ENCODE peak calls at places on chromosomes 7 and 10, in five cellular contexts. W is psoas muscle, Y is PC-9, T is AG04450, F is suprapubic skin. D is an unnamed sample.

GRCh38 chr10:13390604-13391522 is 42.8 kb upstream of the SEPHS1 start:
- DNase-seq in W (no peak), Y (no peak), T (no peak), F (no peak), D (no peak)

GRCh38 chr10:47137311-47137851 is 162.6 kb upstream of the GDF10 start:
- DNase-seq in W (no peak), Y (peak), T (peak), F (no peak), D (no peak)

GRCh38 chr10:112182808-112183328 is 697 bp downstream of the GPAM start:
- DNase-seq in W (no peak), Y (no peak), T (no peak), F (no peak), D (no peak)

GRCh38 chr7:132379292-132379691 is 197.0 kb downstream of the PLXNA4 start:
- DNase-seq in W (no peak), Y (no peak), T (no peak), F (no peak), D (no peak)

GRCh38 chr7:1403844-1404404 is 55.3 kb downstream of the MICALL2 start:
- DNase-seq in W (no peak), Y (no peak), T (no peak), F (no peak), D (no peak)

GRCh38 chr10:104767745-104768144 is 126.7 kb downstream of the SORCS3 start:
- DNase-seq in W (no peak), Y (no peak), T (no peak), F (no peak), D (no peak)

GRCh38 chr10:132452216-132452650 is 55.2 kb downstream of the PWWP2B start:
- DNase-seq in W (peak), Y (no peak), T (no peak), F (no peak), D (no peak)

GRCh38 chr10:57221674-57222073 is 860.6 kb upstream of the ZWINT start:
- DNase-seq in W (no peak), Y (no peak), T (no peak), F (no peak), D (no peak)

GRCh38 chr7:2452074-2452507 is 24.1 kb downstream of the GRIFIN start:
- DNase-seq in W (no peak), Y (no peak), T (no peak), F (no peak), D (no peak)

GRCh38 chr7:30321992-30322637 is 37.7 kb downstream of the ZNRF2 start:
- DNase-seq in W (no peak), Y (no peak), T (no peak), F (no peak), D (no peak)

GRCh38 chr10:113449151-113449695 is 103.6 kb upstream of the HABP2 start:
- DNase-seq in W (no peak), Y (no peak), T (no peak), F (no peak), D (peak)

GRCh38 chr10:6722616-6723004 is 142.5 kb upstream of the PRKCQ start:
- DNase-seq in W (no peak), Y (peak), T (no peak), F (no peak), D (no peak)

GRCh38 chr10:71770789-71771188 is 2.5 kb downstream of the VSIR start:
- DNase-seq in W (no peak), Y (peak), T (no peak), F (no peak), D (no peak)

GRCh38 chr7:100430450-100431285 is 1.0 kb downstream of the MEPCE start:
- DNase-seq in W (no peak), Y (no peak), T (no peak), F (no peak), D (no peak)

GRCh38 chr10:3935141-3935540 is 150.1 kb upstream of the KLF6 start:
- DNase-seq in W (peak), Y (no peak), T (peak), F (no peak), D (peak)
- TF ChIP-seq CTCF in W (no peak), Y (no peak), T (no peak), F (no peak), D (no peak)

GRCh38 chr10:129864601-129865126 is 99.4 kb downstream of the EBF3 start:
- DNase-seq in W (no peak), Y (no peak), T (no peak), F (no peak), D (no peak)

GRCh38 chr10:129864082-129864481 is 100.0 kb downstream of the EBF3 start:
- DNase-seq in W (no peak), Y (no peak), T (no peak), F (no peak), D (no peak)

GRCh38 chr10:129865413-129865812 is 98.7 kb downstream of the EBF3 start:
- DNase-seq in W (no peak), Y (no peak), T (no peak), F (no peak), D (no peak)

GRCh38 chr10:129861776-129862530 is 102.1 kb downstream of the EBF3 start:
- DNase-seq in W (no peak), Y (no peak), T (no peak), F (no peak), D (no peak)

GRCh38 chr10:129863231-129863663 is 100.8 kb downstream of the EBF3 start:
- DNase-seq in W (no peak), Y (no peak), T (no peak), F (peak), D (no peak)
- TF ChIP-seq CTCF in W (no peak), Y (no peak), T (no peak), F (no peak), D (no peak)

GRCh38 chr10:125868372-125868975 is 12.6 kb downstream of the DHX32 start:
- DNase-seq in W (no peak), Y (no peak), T (peak), F (no peak), D (no peak)
- TF ChIP-seq CTCF in W (peak), Y (peak), T (peak), F (peak), D (peak)

DNA sequence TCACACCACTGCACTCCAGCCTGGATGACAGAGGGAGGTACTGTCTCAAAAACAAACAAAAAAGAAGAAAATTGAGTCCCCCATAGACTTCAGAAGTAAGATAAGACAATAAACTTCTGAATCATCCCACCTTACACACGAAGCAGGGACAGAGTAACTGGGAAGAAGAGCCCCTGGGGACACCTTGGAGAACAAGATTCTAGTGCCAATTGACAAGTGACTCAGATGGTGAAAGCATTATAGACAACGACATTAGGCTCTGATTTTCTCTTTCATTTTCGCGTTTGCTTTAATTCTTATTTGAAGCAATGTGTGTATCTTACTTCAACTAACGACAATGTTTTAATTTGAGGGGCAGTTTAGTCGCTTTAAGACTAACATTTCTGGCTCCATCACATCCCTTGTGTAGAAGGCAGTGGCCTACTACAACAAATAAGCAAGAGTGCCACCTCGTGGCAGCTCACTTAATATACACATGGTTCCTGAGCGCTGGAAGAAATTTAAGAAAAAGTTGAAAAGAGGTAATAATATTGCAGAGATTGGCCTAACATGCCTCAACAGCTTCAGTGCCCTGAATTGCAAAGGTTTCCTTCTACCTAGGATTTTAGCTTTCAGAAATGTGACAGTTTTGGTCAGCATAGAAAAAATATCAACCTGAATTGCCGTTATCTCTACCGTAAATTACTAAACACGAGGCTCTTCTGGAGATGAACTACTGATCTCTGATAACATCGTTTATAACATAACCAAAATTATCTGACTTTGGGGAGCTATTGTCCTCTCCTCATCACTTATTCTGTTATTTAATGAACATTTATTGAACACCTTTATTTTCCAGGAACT is 36.7 kb downstream of the ASNS start:
- DNase-seq in W (peak), Y (peak), T (peak), F (no peak), D (no peak)
- TF ChIP-seq CTCF in W (peak), Y (peak), T (peak), F (peak), D (peak)

GRCh38 chr7:146709628-146710027 is 593.0 kb downstream of the CNTNAP2 start:
- DNase-seq in W (no peak), Y (no peak), T (no peak), F (no peak), D (no peak)
- TF ChIP-seq CTCF in W (no peak), Y (no peak), T (no peak), F (no peak), D (no peak)

GRCh38 chr10:98331888-98332287 is 63.9 kb upstream of the LOXL4 start:
- DNase-seq in W (no peak), Y (no peak), T (no peak), F (no peak), D (no peak)
- TF ChIP-seq CTCF in W (peak), Y (peak), T (peak), F (no peak), D (no peak)

GRCh38 chr10:102811346-102811745 is 25.9 kb downstream of the CYP17A1 start:
- DNase-seq in W (no peak), Y (no peak), T (no peak), F (no peak), D (no peak)
- TF ChIP-seq CTCF in W (no peak), Y (no peak), T (no peak), F (no peak), D (no peak)

DNA sequence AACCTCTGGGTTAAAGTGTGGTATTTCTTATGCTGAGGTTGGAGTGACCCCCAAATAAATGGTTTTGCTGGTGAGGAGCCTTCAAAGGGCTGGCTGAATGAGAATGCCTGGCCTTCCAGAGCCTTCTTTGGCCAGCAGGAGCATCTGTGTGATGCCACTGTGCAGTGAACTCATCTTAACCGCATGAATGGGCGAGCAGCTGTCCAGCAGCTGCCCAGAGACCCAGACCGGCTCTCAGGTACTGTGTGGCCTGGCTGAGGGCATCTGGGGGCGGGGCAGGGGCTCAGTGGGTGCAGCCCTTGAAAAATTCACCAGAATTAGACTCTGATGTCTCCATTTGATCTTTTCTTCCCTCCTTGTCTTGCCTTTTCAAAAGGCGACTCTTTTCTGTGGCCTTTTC is 59.0 kb downstream of the SYPL1 start:
- DNase-seq in W (no peak), Y (no peak), T (no peak), F (no peak), D (no peak)
- TF ChIP-seq CTCF in W (no peak), Y (no peak), T (no peak), F (no peak), D (no peak)

GRCh38 chr7:42642699-42643098 is 269.2 kb downstream of the C7orf25 start:
- DNase-seq in W (no peak), Y (no peak), T (no peak), F (no peak), D (no peak)

GRCh38 chr7:42645906-42646305 is 266.0 kb downstream of the C7orf25 start:
- DNase-seq in W (no peak), Y (no peak), T (no peak), F (no peak), D (no peak)

DNA sequence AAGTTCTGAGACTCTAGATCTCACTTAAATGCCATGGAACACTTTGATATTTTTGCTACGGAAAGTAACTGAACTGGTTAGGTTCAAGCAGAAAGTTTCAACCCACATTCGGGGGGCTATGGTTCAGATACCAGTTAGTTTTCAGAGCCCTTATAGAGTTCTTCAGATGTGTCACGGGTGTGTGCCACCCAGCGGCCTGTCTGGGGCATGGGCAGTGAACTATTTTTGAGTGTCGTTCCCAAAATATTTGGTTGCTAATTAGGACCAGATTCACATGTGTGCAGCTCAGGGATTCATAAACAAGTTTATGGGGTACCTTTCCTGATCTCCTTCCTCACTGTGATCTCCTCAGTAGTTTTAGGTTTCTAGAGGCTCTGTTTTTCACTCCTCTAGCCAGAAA is 271.9 kb downstream of the C7orf25 start:
- DNase-seq in W (no peak), Y (no peak), T (no peak), F (no peak), D (no peak)
- TF ChIP-seq CTCF in W (no peak), Y (peak), T (peak), F (no peak), D (peak)

D was measured in osteocyte.